ENCODE peak calls at places on chromosomes 1 and 21, in nine cellular contexts. I is fibroblast of mammary gland, S is heart left ventricle, J is sigmoid colon, L is H1, M is tibial nerve, X is PC-3, D is upper lobe of right lung, Y is astrocyte of the spinal cord. H is an unnamed sample.

GRCh38 chr1:92709738-92710137 is 75.2 kb downstream of the EVI5 start:
- DNase-seq in X (peak), I (peak), L (no peak), M (no peak), J (no peak), Y (peak), D (no peak), S (no peak), H (peak)

GRCh38 chr1:55803429-55803828 is 588.3 kb upstream of the USP24 start:
- DNase-seq in S (no peak), L (no peak), D (no peak), X (no peak), M (no peak), J (no peak), I (no peak), Y (no peak), H (no peak)

GRCh38 chr1:110927484-110928075 is 36.1 kb downstream of the LRIF1 start:
- DNase-seq in Y (no peak), X (peak), D (no peak), S (no peak), L (no peak), M (no peak), J (no peak), I (peak), H (no peak)

GRCh38 chr1:162070094-162070748 is 730 bp downstream of the NOS1AP start:
- DNase-seq in J (peak), D (peak), I (no peak), X (peak), L (no peak), Y (no peak), S (no peak), M (no peak), H (no peak)

GRCh38 chr1:192104135-192104534 is 54.1 kb upstream of the RGS18 start:
- DNase-seq in X (no peak), L (no peak), D (no peak), I (no peak), S (no peak), M (no peak), Y (no peak), J (no peak), H (no peak)

GRCh38 chr1:61606448-61607312 is 118.3 kb downstream of the TM2D1 start:
- DNase-seq in I (peak), J (peak), X (peak), L (no peak), Y (peak), S (peak), D (no peak), M (peak), H (no peak)

GRCh38 chr1:59638172-59638800 is 176.5 kb upstream of the HOOK1 start:
- DNase-seq in X (no peak), I (peak), J (no peak), M (peak), L (no peak), Y (peak), S (no peak), D (no peak), H (peak)

GRCh38 chr1:19436716-19437476 is 48.4 kb downstream of the CAPZB start:
- DNase-seq in Y (no peak), D (peak), L (no peak), M (peak), S (peak), J (peak), X (peak), I (peak), H (no peak)

GRCh38 chr1:18241932-18242331 is 134.3 kb downstream of the IGSF21 start:
- DNase-seq in J (no peak), S (no peak), D (no peak), L (no peak), X (no peak), Y (no peak), I (no peak), M (no peak), H (no peak)

GRCh38 chr1:154478013-154478412 is 24.0 kb upstream of the TDRD10 start:
- DNase-seq in X (no peak), L (no peak), D (no peak), M (no peak), J (no peak), I (no peak), S (no peak), Y (no peak), H (no peak)

GRCh38 chr1:15411593-15412487 is 2.2 kb downstream of the EFHD2 start:
- DNase-seq in J (no peak), S (peak), L (no peak), X (peak), D (peak), M (peak), Y (no peak), I (no peak), H (no peak)

GRCh38 chr1:200488375-200489165 is 78.7 kb upstream of the ZNF281 start:
- DNase-seq in I (peak), S (peak), X (peak), J (no peak), D (no peak), M (peak), Y (peak), L (peak), H (peak)

GRCh38 chr1:78432016-78432415 is 58.8 kb upstream of the PTGFR start:
- DNase-seq in X (no peak), M (no peak), J (no peak), S (no peak), Y (no peak), D (no peak), I (peak), L (no peak), H (no peak)

GRCh38 chr1:159896086-159896930 is 3.7 kb downstream of the CFAP45 start:
- DNase-seq in I (no peak), S (peak), M (no peak), J (peak), Y (no peak), X (no peak), L (no peak), D (no peak), H (no peak)

GRCh38 chr1:41712081-41712480 is 206.6 kb downstream of the HIVEP3 start:
- DNase-seq in X (no peak), I (no peak), D (peak), Y (no peak), M (no peak), L (no peak), J (no peak), S (no peak), H (no peak)

GRCh38 chr1:8992936-8993687 is 33.1 kb downstream of the SLC2A7 start:
- DNase-seq in I (no peak), X (no peak), D (no peak), L (no peak), S (no peak), J (no peak), Y (no peak), M (no peak), H (no peak)

GRCh38 chr21:36203603-36203889 is 46.9 kb downstream of the DOP1B start:
- DNase-seq in J (no peak), M (no peak), Y (peak), D (no peak), S (no peak), L (no peak), X (peak), I (peak), H (peak)

GRCh38 chr21:31459457-31459856 is 115.4 kb upstream of the TIAM1 start:
- DNase-seq in J (no peak), I (no peak), M (no peak), S (no peak), Y (no peak), L (no peak), D (no peak), X (no peak), H (no peak)

GRCh38 chr1:119340861-119341261 is 27.7 kb upstream of the HAO2 start:
- DNase-seq in J (no peak), L (peak), Y (no peak), S (no peak), I (no peak), M (no peak), X (no peak), D (no peak), H (no peak)

GRCh38 chr1:18989956-18990355 is 33.5 kb upstream of the IFFO2 start:
- DNase-seq in Y (no peak), J (peak), S (no peak), L (no peak), M (no peak), D (no peak), I (no peak), X (no peak), H (no peak)

DNA sequence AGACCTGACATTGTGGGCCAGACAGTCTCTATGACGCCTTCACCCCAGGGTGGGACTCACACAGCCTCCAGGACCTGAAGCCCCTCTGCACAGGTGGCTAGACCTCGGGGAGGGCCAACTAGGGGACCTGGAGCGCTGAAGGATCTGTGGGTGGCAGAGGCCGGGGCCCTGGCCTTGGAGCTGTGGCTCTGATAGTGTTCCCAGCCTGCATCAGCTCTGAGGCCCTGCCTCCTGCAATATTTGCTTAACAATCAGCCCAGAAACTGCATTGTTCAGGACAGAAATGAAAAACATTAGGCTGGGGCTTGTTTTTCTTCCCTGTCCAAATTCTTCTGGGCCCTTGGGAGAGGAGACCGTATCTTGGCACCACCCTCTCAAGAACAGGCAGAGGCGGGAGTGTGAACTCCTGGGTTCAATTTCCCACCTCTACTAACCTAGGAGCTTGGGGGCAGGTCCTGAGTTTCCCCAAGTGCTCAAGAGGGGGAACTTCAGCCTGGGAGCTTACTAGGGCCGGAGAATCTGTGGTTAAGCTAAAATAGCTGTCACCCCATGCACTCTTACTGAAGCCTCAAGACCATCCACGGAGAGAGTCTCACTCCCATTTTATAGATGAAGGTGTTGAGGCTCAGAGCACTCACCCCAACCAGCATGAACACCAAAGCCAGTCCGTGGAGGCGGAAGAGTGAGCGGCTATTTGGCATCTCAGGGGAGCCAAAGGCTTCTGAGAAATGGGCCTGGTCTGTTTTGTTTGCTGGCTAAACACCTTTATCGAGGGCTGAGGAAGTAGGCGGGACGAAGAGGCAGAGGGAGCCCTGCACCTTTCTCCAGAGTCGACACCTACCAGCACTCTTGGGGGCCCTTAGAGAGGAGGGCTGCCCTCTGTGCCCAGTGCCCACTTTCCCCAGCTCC is 18.8 kb upstream of the CASZ1 start:
- DNase-seq in X (no peak), M (no peak), I (no peak), L (no peak), Y (no peak), D (no peak), J (no peak), S (no peak), H (no peak)
- H3K4me3 ChIP-seq in X (no peak), M (no peak), I (no peak), L (no peak), Y (no peak), D (no peak), J (no peak), S (no peak), H (no peak)

DNA sequence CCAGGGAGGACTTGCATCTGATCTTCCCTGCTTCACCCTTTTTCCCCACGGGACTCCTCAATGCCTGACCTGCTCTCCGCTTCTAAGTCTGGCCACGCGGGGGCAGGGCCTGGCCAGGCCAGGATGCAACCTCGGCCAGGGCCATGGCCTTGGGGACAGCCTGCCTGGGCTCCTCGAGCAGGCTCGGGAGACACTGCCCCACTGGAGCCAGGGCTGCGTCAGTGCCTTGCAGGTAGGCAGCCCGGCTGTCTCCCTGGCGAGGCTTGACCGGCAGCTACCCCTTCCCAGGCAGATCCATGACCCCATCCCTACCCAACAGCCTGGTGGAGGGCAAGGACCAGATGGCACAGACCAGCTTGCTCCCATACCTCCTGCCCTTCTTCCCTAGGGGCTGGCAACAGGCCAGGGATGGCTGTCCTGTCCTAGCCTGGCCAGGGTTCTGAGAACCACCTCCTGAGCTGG is 2.7 kb upstream of the PRDM16 start:
- DNase-seq in J (peak), I (no peak), Y (no peak), S (peak), M (no peak), X (peak), L (peak), D (peak), H (no peak)
- TF ChIP-seq CTCF in J (peak), I (no peak), Y (peak), S (peak), M (peak), X (peak), L (peak), D (peak), H (no peak)

DNA sequence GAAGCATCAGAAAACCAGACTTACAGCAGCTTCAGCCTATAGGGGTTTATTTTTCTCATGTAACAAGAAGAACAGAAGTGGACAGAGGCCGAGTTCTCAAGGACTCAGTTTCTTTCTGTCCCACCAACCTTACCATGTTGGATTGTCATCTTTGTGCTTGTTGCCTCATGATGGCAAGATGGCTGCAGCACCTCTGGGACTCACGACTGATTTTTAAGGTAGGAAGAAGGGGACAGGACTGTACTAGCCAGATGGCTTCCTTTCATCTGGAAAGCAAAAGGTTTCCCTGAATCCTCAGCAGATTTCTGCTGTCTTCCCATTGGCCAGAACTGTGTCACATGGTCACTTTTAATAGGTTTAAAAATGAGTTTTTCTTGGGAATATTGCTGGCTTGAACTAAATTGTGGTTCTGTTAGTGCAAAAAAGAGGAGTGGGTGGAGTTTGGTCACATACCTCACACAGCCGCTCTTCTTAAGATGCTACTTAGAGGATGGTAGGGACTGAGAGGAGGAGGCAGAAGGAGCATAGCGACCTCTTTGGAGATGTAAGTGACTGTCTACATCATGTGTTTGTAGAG is 48.1 kb upstream of the ENAH start:
- DNase-seq in Y (peak), M (no peak), J (no peak), S (no peak), L (no peak), I (peak), X (no peak), D (no peak), H (no peak)
- H3K4me3 ChIP-seq in Y (peak), M (no peak), J (no peak), S (no peak), L (no peak), I (no peak), X (peak), D (no peak), H (no peak)

GRCh38 chr1:224519874-224520273 is 85.3 kb upstream of the WDR26 start:
- DNase-seq in I (peak), X (no peak), D (no peak), J (no peak), L (no peak), M (no peak), S (no peak), Y (no peak), H (no peak)

GRCh38 chr1:224523676-224524075 is 89.1 kb upstream of the WDR26 start:
- DNase-seq in L (no peak), I (no peak), S (no peak), Y (no peak), M (no peak), D (no peak), X (no peak), J (no peak), H (no peak)

GRCh38 chr1:224520808-224521207 is 86.2 kb upstream of the WDR26 start:
- DNase-seq in I (no peak), Y (no peak), X (no peak), M (no peak), J (no peak), D (no peak), S (no peak), L (no peak), H (no peak)

GRCh38 chr1:224524679-224525078 is 90.1 kb upstream of the WDR26 start:
- DNase-seq in Y (peak), J (no peak), S (no peak), I (peak), L (no peak), M (no peak), X (peak), D (no peak), H (no peak)

DNA sequence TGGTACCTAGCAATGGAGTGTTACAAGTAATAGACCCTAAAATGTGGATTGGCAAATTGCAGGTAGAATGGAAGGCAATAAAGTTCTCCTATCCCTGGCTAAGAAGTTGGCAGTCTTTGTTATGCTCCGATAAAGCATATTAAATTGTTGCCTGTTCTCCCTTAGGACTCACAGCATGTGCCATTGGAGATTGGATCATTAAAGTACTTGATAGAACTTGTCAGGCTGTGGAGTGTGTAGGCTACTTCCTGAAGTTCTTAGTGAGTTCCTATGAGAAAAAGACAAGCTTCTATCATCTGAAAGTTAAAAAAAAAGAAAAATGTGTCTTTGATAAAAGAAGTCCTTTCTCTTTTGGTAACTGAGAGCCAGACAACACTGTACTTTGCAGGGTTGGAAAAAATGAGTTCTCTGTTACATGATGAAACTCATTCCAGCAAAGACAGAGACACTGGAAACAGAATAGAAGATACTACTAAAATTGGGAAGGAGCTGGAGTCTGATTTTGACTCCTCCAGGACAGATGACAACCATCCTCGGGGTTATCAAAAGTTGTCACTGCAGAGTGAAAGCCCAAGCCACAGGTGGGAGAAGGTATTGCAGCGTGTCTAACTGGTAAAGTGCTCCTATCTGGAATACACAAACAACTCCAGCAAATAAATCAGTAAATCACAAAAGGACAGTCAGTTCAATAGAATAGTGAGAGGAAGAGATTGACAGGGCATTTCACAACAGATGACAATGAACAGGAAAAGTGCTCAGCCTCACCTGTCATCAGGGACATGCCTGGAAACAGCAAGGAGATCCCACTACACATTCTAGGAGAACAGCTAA is 87.5 kb upstream of the WDR26 start:
- DNase-seq in I (no peak), Y (no peak), L (no peak), M (no peak), S (no peak), J (no peak), D (no peak), X (no peak), H (no peak)
- TF ChIP-seq CTCF in I (peak), Y (peak), L (no peak), M (no peak), S (no peak), J (no peak), D (no peak), X (no peak), H (no peak)

DNA sequence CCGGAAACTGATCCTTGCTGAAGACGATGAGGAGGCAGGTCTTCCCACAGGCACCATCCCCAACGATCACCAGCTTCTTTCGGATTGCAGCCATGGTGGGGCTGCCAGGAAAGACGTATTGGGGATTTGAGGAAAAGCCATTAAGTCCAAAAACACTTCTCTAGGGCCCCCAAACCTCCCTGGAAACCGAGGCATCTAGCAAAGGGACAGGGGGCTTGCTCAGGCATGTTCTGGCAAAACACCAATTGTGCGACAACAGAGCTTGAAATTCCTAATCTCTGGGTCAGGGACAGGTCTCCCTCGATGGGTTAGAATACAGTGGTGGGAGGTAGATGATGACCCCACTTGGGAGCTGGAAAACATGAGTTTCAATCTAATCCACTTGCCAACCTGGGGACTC is 3.2 kb downstream of the RHOC start:
- DNase-seq in X (no peak), M (no peak), Y (no peak), L (no peak), I (no peak), D (no peak), J (peak), S (no peak), H (no peak)
- H3K4me3 ChIP-seq in X (peak), M (no peak), Y (no peak), L (no peak), I (no peak), D (no peak), J (no peak), S (peak), H (no peak)

GRCh38 chr21:37532868-37533780 is 166.6 kb downstream of the DYRK1A start:
- DNase-seq in X (peak), S (no peak), D (no peak), L (peak), I (peak), M (no peak), Y (peak), J (no peak), H (no peak)
- TF ChIP-seq CTCF in X (peak), S (no peak), D (no peak), L (no peak), I (no peak), M (no peak), Y (no peak), J (no peak), H (no peak)

GRCh38 chr1:22809783-22810182 is 99.1 kb downstream of the EPHB2 start:
- DNase-seq in S (no peak), Y (no peak), J (no peak), X (no peak), I (no peak), L (no peak), M (no peak), D (no peak), H (no peak)
- H3K4me3 ChIP-seq in S (no peak), Y (no peak), J (no peak), X (no peak), I (no peak), L (no peak), M (no peak), D (no peak), H (no peak)